ENCODE peak calls at places on chromosomes 11 and 22, in six cellular contexts. One of them, this sample, is unnamed.

GRCh38 chr11:46380340-46381045 is 976 bp upstream of the MDK start:
- DNase-seq in fibroblast of lung: peak; percentile 26
- DNase-seq in OCI-LY7: no peak
- DNase-seq in mesendoderm: peak; percentile 90
- DNase-seq in IMR-90: no peak
- DNase-seq in A549: no peak
- DNase-seq in this sample: peak; percentile 78

GRCh38 chr11:61442616-61443015 is 12.7 kb downstream of the SDHAF2 start:
- DNase-seq in fibroblast of lung: no peak
- DNase-seq in OCI-LY7: no peak
- DNase-seq in mesendoderm: no peak
- DNase-seq in IMR-90: no peak
- DNase-seq in A549: no peak
- DNase-seq in this sample: no peak

GRCh38 chr11:15911377-15912044 is 444.8 kb downstream of the SOX6 start:
- DNase-seq in fibroblast of lung: peak; percentile 60
- DNase-seq in OCI-LY7: no peak
- DNase-seq in mesendoderm: no peak
- DNase-seq in IMR-90: peak; percentile 74
- DNase-seq in A549: peak; percentile 19
- DNase-seq in this sample: no peak

GRCh38 chr11:71212871-71213559 is 39.4 kb downstream of the SHANK2 start:
- DNase-seq in fibroblast of lung: peak; percentile 28
- DNase-seq in OCI-LY7: no peak
- DNase-seq in mesendoderm: no peak
- DNase-seq in IMR-90: peak; percentile 18
- DNase-seq in A549: no peak
- DNase-seq in this sample: no peak

GRCh38 chr11:132099692-132100091 is 729.3 kb downstream of the NTM start:
- DNase-seq in fibroblast of lung: no peak
- DNase-seq in OCI-LY7: peak; percentile 9
- DNase-seq in mesendoderm: peak; percentile 59
- DNase-seq in IMR-90: no peak
- DNase-seq in A549: no peak
- DNase-seq in this sample: no peak

GRCh38 chr11:12108875-12109453 is 1.4 kb upstream of the MICAL2 start:
- DNase-seq in fibroblast of lung: no peak
- DNase-seq in OCI-LY7: no peak
- DNase-seq in mesendoderm: no peak
- DNase-seq in IMR-90: no peak
- DNase-seq in A549: no peak
- DNase-seq in this sample: no peak

GRCh38 chr11:82003671-82004148 is 730.0 kb downstream of the FAM181B start:
- DNase-seq in fibroblast of lung: peak; percentile 66
- DNase-seq in OCI-LY7: no peak
- DNase-seq in mesendoderm: peak; percentile 53
- DNase-seq in IMR-90: no peak
- DNase-seq in A549: no peak
- DNase-seq in this sample: no peak

GRCh38 chr11:94771390-94771789 is 3.2 kb downstream of the AMOTL1 start:
- DNase-seq in fibroblast of lung: no peak
- DNase-seq in OCI-LY7: no peak
- DNase-seq in mesendoderm: no peak
- DNase-seq in IMR-90: no peak
- DNase-seq in A549: no peak
- DNase-seq in this sample: no peak

GRCh38 chr11:75263944-75264349 is 23.4 kb downstream of the TPBGL start:
- DNase-seq in fibroblast of lung: peak; percentile 41
- DNase-seq in OCI-LY7: peak; percentile 26
- DNase-seq in mesendoderm: peak; percentile 37
- DNase-seq in IMR-90: peak; percentile 12
- DNase-seq in A549: no peak
- DNase-seq in this sample: no peak

GRCh38 chr11:113947989-113948388 is 26.9 kb upstream of the HTR3A start:
- DNase-seq in fibroblast of lung: no peak
- DNase-seq in OCI-LY7: peak; percentile 2
- DNase-seq in mesendoderm: no peak
- DNase-seq in IMR-90: no peak
- DNase-seq in A549: no peak
- DNase-seq in this sample: no peak

GRCh38 chr11:67195971-67196418 is 70.3 kb upstream of the GRK2 start:
- DNase-seq in fibroblast of lung: peak; percentile 69
- DNase-seq in OCI-LY7: no peak
- DNase-seq in mesendoderm: peak; percentile 34
- DNase-seq in IMR-90: peak; percentile 23
- DNase-seq in A549: peak; percentile 19
- DNase-seq in this sample: peak; percentile 5

GRCh38 chr11:31714840-31715239 is 96.3 kb downstream of the PAX6 start:
- DNase-seq in fibroblast of lung: no peak
- DNase-seq in OCI-LY7: no peak
- DNase-seq in mesendoderm: no peak
- DNase-seq in IMR-90: no peak
- DNase-seq in A549: no peak
- DNase-seq in this sample: no peak

GRCh38 chr11:118435233-118435892 is 929 bp upstream of the KMT2A start:
- DNase-seq in fibroblast of lung: peak; percentile 37
- DNase-seq in OCI-LY7: peak; percentile 97
- DNase-seq in mesendoderm: peak; percentile 91
- DNase-seq in IMR-90: peak; percentile 20
- DNase-seq in A549: peak; percentile 37
- DNase-seq in this sample: peak; percentile 75

GRCh38 chr22:42330953-42331525 is 60.6 kb upstream of the TCF20 start:
- DNase-seq in fibroblast of lung: no peak
- DNase-seq in OCI-LY7: peak; percentile 77
- DNase-seq in mesendoderm: no peak
- DNase-seq in IMR-90: no peak
- DNase-seq in A549: no peak
- DNase-seq in this sample: no peak

GRCh38 chr11:59857444-59858434 is 8.5 kb downstream of the TCN1 start:
- DNase-seq in fibroblast of lung: no peak
- DNase-seq in OCI-LY7: no peak
- DNase-seq in mesendoderm: peak; percentile 89
- DNase-seq in IMR-90: no peak
- DNase-seq in A549: peak; percentile 29
- DNase-seq in this sample: no peak

GRCh38 chr22:31707519-31707918 is 42.4 kb downstream of the PRR14L start:
- DNase-seq in fibroblast of lung: no peak
- DNase-seq in OCI-LY7: peak; percentile 8
- DNase-seq in mesendoderm: no peak
- DNase-seq in IMR-90: no peak
- DNase-seq in A549: no peak
- DNase-seq in this sample: no peak

GRCh38 chr11:115691030-115691429 is 186.8 kb upstream of the CADM1 start:
- DNase-seq in fibroblast of lung: no peak
- DNase-seq in OCI-LY7: no peak
- DNase-seq in mesendoderm: no peak
- DNase-seq in IMR-90: no peak
- DNase-seq in A549: no peak
- DNase-seq in this sample: no peak

GRCh38 chr22:23888615-23889401 is 5.4 kb upstream of the MIF start:
- DNase-seq in fibroblast of lung: peak; percentile 42
- DNase-seq in OCI-LY7: no peak
- DNase-seq in mesendoderm: peak; percentile 50
- DNase-seq in IMR-90: peak; percentile 39
- DNase-seq in A549: peak; percentile 39
- DNase-seq in this sample: peak; percentile 52

GRCh38 chr22:29344137-29344536 is 28.6 kb upstream of the RASL10A start:
- DNase-seq in fibroblast of lung: peak; percentile 29
- DNase-seq in OCI-LY7: no peak
- DNase-seq in mesendoderm: peak; percentile 37
- DNase-seq in IMR-90: peak; percentile 79
- DNase-seq in A549: peak; percentile 28
- DNase-seq in this sample: peak; percentile 12

GRCh38 chr11:63683133-63683991 is 2.1 kb downstream of the RTN3 start:
- DNase-seq in fibroblast of lung: peak; percentile 66
- DNase-seq in OCI-LY7: no peak
- DNase-seq in mesendoderm: no peak
- DNase-seq in IMR-90: peak; percentile 53
- DNase-seq in A549: no peak
- DNase-seq in this sample: no peak

GRCh38 chr11:47132490-47132889 is 44.2 kb downstream of the ARFGAP2 start:
- DNase-seq in fibroblast of lung: no peak
- DNase-seq in OCI-LY7: no peak
- DNase-seq in mesendoderm: no peak
- DNase-seq in IMR-90: no peak
- DNase-seq in A549: no peak
- DNase-seq in this sample: no peak

GRCh38 chr22:50305658-50306566 is 1.5 kb downstream of the PLXNB2 start:
- DNase-seq in fibroblast of lung: peak; percentile 92
- DNase-seq in OCI-LY7: no peak
- DNase-seq in mesendoderm: peak; percentile 53
- DNase-seq in IMR-90: peak; percentile 95
- DNase-seq in A549: peak; percentile 85
- DNase-seq in this sample: no peak

GRCh38 chr11:34792814-34793241 is 123.4 kb downstream of the APIP start:
- DNase-seq in fibroblast of lung: no peak
- DNase-seq in OCI-LY7: no peak
- DNase-seq in mesendoderm: no peak
- DNase-seq in IMR-90: no peak
- DNase-seq in A549: no peak
- DNase-seq in this sample: peak; percentile 12

GRCh38 chr11:35584321-35584720 is 33.9 kb upstream of the FJX1 start:
- DNase-seq in fibroblast of lung: peak; percentile 83
- DNase-seq in OCI-LY7: no peak
- DNase-seq in mesendoderm: no peak
- DNase-seq in IMR-90: peak; percentile 88
- DNase-seq in A549: no peak
- DNase-seq in this sample: no peak

GRCh38 chr22:44889233-44889878 is 120.4 kb downstream of the PHF21B start:
- DNase-seq in fibroblast of lung: no peak
- DNase-seq in OCI-LY7: no peak
- DNase-seq in mesendoderm: peak; percentile 69
- DNase-seq in IMR-90: no peak
- DNase-seq in A549: no peak
- DNase-seq in this sample: no peak

GRCh38 chr22:30334601-30335000 is 7.9 kb upstream of the TBC1D10A start:
- DNase-seq in fibroblast of lung: no peak
- DNase-seq in OCI-LY7: no peak
- DNase-seq in mesendoderm: no peak
- DNase-seq in IMR-90: no peak
- DNase-seq in A549: no peak
- DNase-seq in this sample: no peak

GRCh38 chr11:58567889-58568512 is 7.7 kb downstream of the LPXN start:
- DNase-seq in fibroblast of lung: peak; percentile 58
- DNase-seq in OCI-LY7: peak; percentile 82
- DNase-seq in mesendoderm: peak; percentile 79
- DNase-seq in IMR-90: peak; percentile 54
- DNase-seq in A549: peak; percentile 68
- DNase-seq in this sample: peak; percentile 49

GRCh38 chr11:70111269-70112016 is 33.3 kb downstream of the ANO1 start:
- DNase-seq in fibroblast of lung: peak; percentile 35
- DNase-seq in OCI-LY7: no peak
- DNase-seq in mesendoderm: peak; percentile 81
- DNase-seq in IMR-90: peak; percentile 67
- DNase-seq in A549: peak; percentile 39
- DNase-seq in this sample: peak; percentile 5

GRCh38 chr11:45091563-45092392 is 54.7 kb upstream of the PRDM11 start:
- DNase-seq in fibroblast of lung: peak; percentile 70
- DNase-seq in OCI-LY7: no peak
- DNase-seq in mesendoderm: peak; percentile 95
- DNase-seq in IMR-90: no peak
- DNase-seq in A549: peak; percentile 58
- DNase-seq in this sample: no peak
- H3K4me2 ChIP-seq in fibroblast of lung: no peak overlapping the region
- H3K4me2 ChIP-seq in OCI-LY7: no peak overlapping the region
- H3K4me2 ChIP-seq in mesendoderm: no peak overlapping the region
- H3K4me2 ChIP-seq in IMR-90: no peak overlapping the region
- H3K4me2 ChIP-seq in A549: peak overlapping the region; percentile 44
- H3K4me2 ChIP-seq in this sample: no peak overlapping the region

DNA sequence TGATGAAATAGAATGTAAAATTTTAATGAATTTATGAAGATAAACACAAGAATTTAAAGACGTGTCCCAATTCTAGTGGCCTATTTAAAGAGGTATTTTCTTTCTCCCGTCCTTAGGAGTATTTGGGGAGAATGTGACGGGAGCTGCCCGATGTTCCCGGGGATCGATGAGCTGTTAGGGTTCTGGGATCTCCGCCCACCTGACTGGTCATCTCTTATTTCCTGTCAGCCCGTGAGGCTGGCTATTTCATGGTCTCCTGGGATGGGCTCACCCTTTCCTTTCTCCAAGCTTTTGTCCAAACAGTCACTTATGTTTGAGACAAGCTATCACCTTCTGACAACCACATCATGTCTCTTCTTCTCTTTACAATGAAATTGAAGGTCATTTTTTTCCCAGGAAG is 16.9 kb upstream of the CLMP start:
- DNase-seq in fibroblast of lung: no peak
- DNase-seq in OCI-LY7: no peak
- DNase-seq in mesendoderm: no peak
- DNase-seq in IMR-90: peak; percentile 28
- DNase-seq in A549: no peak
- DNase-seq in this sample: no peak
- H3K4me2 ChIP-seq in fibroblast of lung: peak overlapping the region; percentile 21
- H3K4me2 ChIP-seq in OCI-LY7: no peak overlapping the region
- H3K4me2 ChIP-seq in mesendoderm: no peak overlapping the region
- H3K4me2 ChIP-seq in IMR-90: no peak overlapping the region
- H3K4me2 ChIP-seq in A549: no peak overlapping the region
- H3K4me2 ChIP-seq in this sample: no peak overlapping the region

DNA sequence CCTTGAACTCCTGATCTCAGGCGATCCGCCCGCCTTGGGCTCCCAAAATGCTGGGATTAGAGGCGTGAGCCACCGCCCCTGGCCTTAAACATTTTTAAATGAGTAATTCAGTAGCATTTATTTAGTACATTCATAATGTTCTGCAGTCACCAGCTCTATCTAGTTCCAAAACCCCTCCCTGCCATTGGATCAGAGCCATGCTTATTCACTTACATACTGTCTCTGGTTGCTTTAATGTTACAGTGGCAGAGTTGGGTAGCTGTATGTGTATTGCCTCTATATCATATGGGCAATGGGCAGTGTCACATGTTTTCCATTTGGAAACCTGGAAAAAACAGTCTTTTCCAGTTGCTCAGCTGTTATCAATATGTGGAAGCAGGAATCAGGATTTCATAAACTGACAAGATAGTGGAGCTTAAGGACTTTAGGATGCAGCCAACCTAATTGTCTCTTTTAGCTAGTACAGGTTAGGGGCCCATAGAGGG is 10.5 kb downstream of the COA4 start:
- DNase-seq in fibroblast of lung: peak; percentile 91
- DNase-seq in OCI-LY7: no peak
- DNase-seq in mesendoderm: no peak
- DNase-seq in IMR-90: peak; percentile 69
- DNase-seq in A549: no peak
- DNase-seq in this sample: no peak
- H3K4me2 ChIP-seq in fibroblast of lung: peak overlapping the region; percentile 3
- H3K4me2 ChIP-seq in OCI-LY7: no peak overlapping the region
- H3K4me2 ChIP-seq in mesendoderm: no peak overlapping the region
- H3K4me2 ChIP-seq in IMR-90: peak overlapping the region; percentile 60
- H3K4me2 ChIP-seq in A549: peak overlapping the region; percentile 50
- H3K4me2 ChIP-seq in this sample: no peak overlapping the region

DNA sequence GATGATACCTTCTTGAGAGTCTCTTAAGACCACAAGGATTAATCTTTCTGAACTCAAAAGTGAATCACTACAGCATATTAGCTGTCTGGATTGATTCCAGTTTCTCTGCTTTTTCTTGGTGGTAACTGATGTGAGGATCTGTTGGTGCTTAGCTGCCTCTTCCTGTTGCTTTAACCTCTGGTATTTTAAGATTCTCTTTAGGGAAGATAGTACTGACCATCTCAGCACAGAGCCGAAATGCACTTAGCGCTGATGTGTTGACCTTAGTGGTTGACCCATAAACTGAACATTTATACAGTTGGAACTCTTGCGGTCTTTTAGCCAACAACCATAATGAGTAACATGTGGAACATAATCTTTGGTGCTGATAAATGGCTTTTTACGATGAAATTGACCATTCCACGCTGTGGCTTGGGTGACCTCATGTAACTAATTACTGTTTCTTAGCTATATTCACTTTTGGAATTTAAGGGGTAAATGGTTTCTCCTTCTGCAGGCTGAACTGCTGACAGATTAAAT is 33.7 kb downstream of the APLP2 start:
- DNase-seq in fibroblast of lung: peak; percentile 93
- DNase-seq in OCI-LY7: no peak
- DNase-seq in mesendoderm: no peak
- DNase-seq in IMR-90: peak; percentile 96
- DNase-seq in A549: no peak
- DNase-seq in this sample: no peak
- H3K4me2 ChIP-seq in fibroblast of lung: peak overlapping the region; percentile 1
- H3K4me2 ChIP-seq in OCI-LY7: no peak overlapping the region
- H3K4me2 ChIP-seq in mesendoderm: no peak overlapping the region
- H3K4me2 ChIP-seq in IMR-90: peak overlapping the region; percentile 36
- H3K4me2 ChIP-seq in A549: no peak overlapping the region
- H3K4me2 ChIP-seq in this sample: no peak overlapping the region